ENCODE peak calls at places on chromosomes 16 and 17, in seven cellular contexts. V is mammary epithelial cell, T is BJ, F is breast epithelium, S is bronchial epithelial cell, A is OCI-LY7, Y is fibroblast of the aortic adventitia. W is an unnamed sample.

GRCh38 chr16:11604783-11605563 is 18.3 kb upstream of the LITAF start:
- DNase-seq in T (no peak), S (no peak), A (no peak), Y (peak), F (no peak), V (no peak), W (no peak)

GRCh38 chr17:49994085-49995054 is 654 bp downstream of the DLX3 start:
- DNase-seq in S (no peak), F (no peak), Y (no peak), V (no peak), A (no peak), T (no peak), W (no peak)

GRCh38 chr17:82960419-82961271 is 118.8 kb upstream of the METRNL start:
- DNase-seq in V (no peak), T (no peak), F (no peak), Y (no peak), S (no peak), A (no peak), W (no peak)

GRCh38 chr17:49687878-49688491 is 10.1 kb upstream of the SPOP start:
- DNase-seq in S (peak), Y (peak), F (no peak), V (no peak), A (peak), T (no peak), W (no peak)

GRCh38 chr17:43812396-43813265 is 20.3 kb downstream of the MPP3 start:
- DNase-seq in Y (no peak), S (no peak), A (no peak), T (no peak), V (no peak), F (no peak), W (no peak)

GRCh38 chr16:18834873-18835272 is 33.5 kb upstream of the ARL6IP1 start:
- DNase-seq in A (no peak), V (no peak), S (no peak), T (no peak), F (no peak), Y (no peak), W (no peak)

GRCh38 chr17:7060165-7060890 is 16.4 kb upstream of the SLC16A11 start:
- DNase-seq in T (no peak), S (peak), V (peak), Y (peak), A (no peak), F (no peak), W (peak)

GRCh38 chr17:8163978-8164814 is 1.4 kb upstream of the VAMP2 start:
- DNase-seq in A (peak), F (peak), Y (peak), T (no peak), S (peak), V (no peak), W (no peak)

GRCh38 chr16:1125471-1125870 is 27.4 kb upstream of the CACNA1H start:
- DNase-seq in F (no peak), Y (peak), S (peak), V (no peak), A (no peak), T (no peak), W (no peak)

GRCh38 chr17:48592097-48592496 is 1.5 kb downstream of the HOXB5 start:
- DNase-seq in A (no peak), Y (no peak), F (no peak), T (no peak), S (no peak), V (no peak), W (no peak)
- H3K4me3 ChIP-seq in A (no peak), Y (peak), F (peak), T (no peak), S (no peak), V (no peak), W (peak)

GRCh38 chr17:79163071-79163470 is 88.4 kb downstream of the ENGASE start:
- DNase-seq in A (no peak), T (no peak), V (no peak), F (no peak), S (no peak), Y (no peak), W (no peak)
- H3K4me3 ChIP-seq in A (no peak), T (no peak), V (no peak), F (no peak), S (no peak), Y (no peak), W (no peak)

GRCh38 chr17:64025732-64026294 is 5.4 kb upstream of the ICAM2 start:
- DNase-seq in V (peak), T (no peak), A (peak), F (peak), S (peak), Y (peak), W (peak)
- H3K4me3 ChIP-seq in V (no peak), T (no peak), A (peak), F (no peak), S (no peak), Y (no peak), W (no peak)

GRCh38 chr16:88700636-88701482 is 5.3 kb downstream of the RNF166 start:
- DNase-seq in T (no peak), S (peak), Y (peak), V (no peak), F (peak), A (peak), W (peak)
- H3K4me3 ChIP-seq in T (no peak), S (no peak), Y (no peak), V (no peak), F (no peak), A (peak), W (no peak)

GRCh38 chr16:73065617-73066313 is 17.8 kb upstream of the ZFHX3 start:
- DNase-seq in Y (peak), V (no peak), S (no peak), A (no peak), F (no peak), T (no peak), W (no peak)

GRCh38 chr16:73068546-73069401 is 20.8 kb upstream of the ZFHX3 start:
- DNase-seq in S (peak), F (no peak), A (no peak), Y (peak), V (peak), T (no peak), W (peak)

GRCh38 chr16:73067671-73068545 is 20.0 kb upstream of the ZFHX3 start:
- DNase-seq in F (no peak), A (no peak), Y (no peak), T (no peak), S (no peak), V (no peak), W (no peak)

GRCh38 chr16:73066321-73066926 is 18.5 kb upstream of the ZFHX3 start:
- DNase-seq in V (no peak), A (no peak), S (no peak), Y (no peak), F (no peak), T (no peak), W (no peak)

DNA sequence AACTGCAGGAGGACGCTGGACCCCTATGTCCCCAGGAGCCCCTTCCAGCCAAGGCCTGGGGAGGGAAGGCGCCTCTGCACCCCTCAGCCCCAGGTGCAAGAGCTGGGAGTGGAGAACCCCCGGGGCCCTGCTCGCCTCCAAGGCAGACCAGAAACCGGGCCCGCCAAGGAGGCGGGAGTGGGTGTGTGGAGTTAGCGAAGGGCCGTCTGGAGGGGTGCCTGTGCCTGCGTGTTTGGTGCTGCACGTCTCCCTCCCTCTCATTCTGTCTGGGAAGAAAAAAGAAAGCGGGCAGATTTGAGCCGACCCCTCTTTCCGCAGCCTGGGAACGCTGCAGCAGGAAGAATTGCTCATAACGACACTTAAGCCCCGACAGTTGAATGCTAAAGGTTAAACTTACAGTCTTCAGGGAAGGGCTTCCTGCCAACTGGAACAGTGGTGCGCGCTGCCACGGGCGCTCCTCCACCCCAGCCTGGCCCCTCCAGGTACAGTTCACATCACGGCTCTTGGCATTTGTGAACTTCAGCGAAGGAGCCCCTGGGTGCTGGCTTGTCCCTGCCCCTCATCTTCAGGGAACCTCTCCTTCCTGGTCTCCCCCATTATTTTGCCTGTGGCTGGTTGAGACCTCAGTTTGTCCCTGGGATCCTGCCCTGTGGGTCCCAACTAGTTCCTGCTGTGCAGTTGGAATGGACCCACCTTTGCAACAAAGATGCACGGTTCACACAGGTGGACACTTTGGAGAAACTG is 19.2 kb upstream of the ZFHX3 start:
- DNase-seq in T (no peak), Y (peak), S (peak), V (no peak), A (no peak), F (no peak), W (no peak)
- H3K4me3 ChIP-seq in T (no peak), Y (no peak), S (no peak), V (no peak), A (no peak), F (no peak), W (no peak)

DNA sequence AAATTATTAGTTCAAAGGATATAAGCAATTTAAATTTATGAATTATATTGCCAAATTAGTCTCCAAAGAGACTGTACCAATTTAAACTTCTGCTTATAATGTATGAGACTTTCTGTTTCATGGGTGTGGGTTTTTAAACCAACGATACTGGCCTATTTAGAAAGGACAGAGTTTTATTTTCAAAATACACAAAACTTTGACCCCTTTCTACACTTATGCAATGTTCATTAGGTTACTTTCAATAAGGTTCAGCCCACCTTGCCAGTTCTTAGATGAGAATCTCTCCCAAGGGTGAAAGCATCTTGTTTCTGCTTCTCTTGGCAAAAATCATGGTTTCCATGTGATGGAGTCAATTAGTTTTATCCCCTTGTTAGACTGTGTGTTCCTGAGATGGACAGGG is 84.7 kb downstream of the MYO1D start:
- DNase-seq in A (no peak), F (no peak), T (no peak), Y (no peak), V (no peak), S (no peak), W (no peak)
- H3K4me3 ChIP-seq in A (no peak), F (no peak), T (no peak), Y (no peak), V (no peak), S (no peak), W (no peak)

GRCh38 chr17:74970395-74970794 is 2.2 kb downstream of the HID1 start:
- DNase-seq in A (no peak), V (no peak), T (no peak), F (no peak), Y (no peak), S (no peak), W (no peak)

GRCh38 chr17:74972107-74972972 is at the start of gene HID1:
- DNase-seq in F (peak), A (peak), S (peak), T (no peak), V (no peak), Y (no peak), W (no peak)

GRCh38 chr17:74971842-74972106 is 785 bp downstream of the HID1 start:
- DNase-seq in S (no peak), T (no peak), V (no peak), A (no peak), F (no peak), Y (no peak), W (no peak)

GRCh38 chr17:74971069-74971841 is 1.3 kb downstream of the HID1 start:
- DNase-seq in Y (no peak), T (no peak), F (no peak), A (no peak), S (no peak), V (no peak), W (no peak)

DNA sequence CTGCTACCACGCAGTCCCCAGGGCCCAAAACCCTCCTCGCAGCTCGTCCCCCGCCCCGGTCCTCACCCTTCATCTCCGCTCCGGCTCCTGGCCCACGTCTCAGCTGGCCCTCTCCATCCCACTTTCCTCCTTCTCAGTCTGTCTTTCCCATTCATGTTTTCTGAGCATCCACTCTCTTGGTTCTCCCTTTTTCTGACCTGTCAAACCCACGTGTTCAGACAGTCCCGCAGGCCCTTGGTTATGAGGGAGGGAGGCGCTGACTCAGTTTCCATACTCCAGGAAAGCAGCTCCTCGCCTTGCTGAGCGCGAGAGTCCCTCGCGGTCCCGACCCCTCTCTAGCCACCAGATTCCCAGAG is 392 bp upstream of the HID1 start:
- DNase-seq in Y (no peak), F (no peak), V (no peak), S (no peak), T (no peak), A (no peak), W (no peak)
- H3K4me3 ChIP-seq in Y (peak), F (peak), V (no peak), S (peak), T (peak), A (peak), W (peak)

DNA sequence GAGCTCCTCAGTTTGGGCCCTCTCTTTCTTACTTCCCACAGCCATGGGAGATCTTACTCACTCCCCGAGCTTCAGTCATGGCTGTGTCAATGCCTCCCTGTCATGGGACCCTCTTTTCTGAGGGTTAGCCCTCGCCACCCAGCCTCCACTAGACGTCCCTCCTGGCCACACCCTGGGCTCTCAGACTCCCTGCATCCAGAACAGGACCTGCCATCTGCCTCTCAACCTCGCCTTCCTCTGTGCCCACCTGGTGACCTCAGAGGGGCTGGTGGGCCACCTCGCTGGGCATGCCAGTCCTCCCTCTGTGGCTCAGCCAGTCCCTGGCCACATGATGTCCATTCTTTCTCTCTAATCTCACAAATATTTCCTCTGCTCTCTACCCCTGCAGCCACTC is 54.6 kb upstream of the MED9 start:
- DNase-seq in Y (no peak), A (no peak), V (no peak), F (no peak), S (no peak), T (no peak), W (no peak)
- H3K4me3 ChIP-seq in Y (no peak), A (no peak), V (no peak), F (no peak), S (no peak), T (no peak), W (no peak)

DNA sequence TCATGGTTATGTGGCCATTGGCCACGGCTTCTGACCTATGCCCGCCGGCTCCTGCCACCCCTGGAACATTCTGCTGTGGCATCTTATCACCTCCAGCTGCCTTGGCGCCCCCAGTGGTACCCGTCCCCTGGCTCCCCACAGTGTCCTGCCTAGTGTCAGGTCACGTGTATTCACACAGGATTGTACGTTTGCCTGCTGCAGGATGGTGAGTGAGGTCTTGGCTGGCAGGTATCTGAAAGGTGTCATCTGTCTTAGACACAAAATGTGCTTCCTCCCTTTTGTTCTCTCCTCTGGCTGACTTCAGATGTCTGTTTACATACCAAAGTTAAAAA is 24.9 kb downstream of the DBNDD1 start:
- DNase-seq in F (no peak), T (no peak), A (no peak), V (no peak), Y (no peak), S (no peak), W (no peak)
- H3K4me3 ChIP-seq in F (no peak), T (no peak), A (no peak), V (no peak), Y (no peak), S (no peak), W (no peak)

GRCh38 chr17:47324224-47325020 is 667 bp downstream of the EFCAB13 start:
- DNase-seq in T (no peak), S (peak), Y (peak), F (peak), A (peak), V (no peak), W (no peak)
- H3K4me3 ChIP-seq in T (peak), S (peak), Y (peak), F (peak), A (peak), V (peak), W (peak)